ENCODE peak calls at places on chromosome 7, in five cellular contexts. S is thoracic aorta; I is CD8-positive, alpha-beta T cell; L is activated T-helper 1 cell treated with anti-CD3 and anti-CD28 coated beads, Interleukin-2, amount 50 U/mL, for 16 hours; Q is lung. Z is an unnamed sample.
A peak's percentile ranks its signal among the peaks of the same experiment; 100 is the strongest.

GRCh38 chr7:114086906-114087651 is 168.3 kb upstream of the PPP1R3A start:
- DNase-seq in Q (no peak), S (no peak), L (no peak), I (no peak), Z (no peak)

GRCh38 chr7:85018498-85018897 is 168.4 kb downstream of the SEMA3D start:
- DNase-seq in S (no peak), L (no peak), Q (no peak), I (no peak), Z (no peak)

GRCh38 chr7:142811154-142811737 is 40.5 kb downstream of the PRSS2 start:
- DNase-seq in Q (no peak), S (no peak), I (no peak), L (no peak), Z (peak; percentile 59)

GRCh38 chr7:151752816-151753600 is 123.9 kb downstream of the PRKAG2 start:
- DNase-seq in Q (no peak), I (no peak), L (no peak), S (no peak), Z (no peak)

GRCh38 chr7:12062062-12062461 is 149.0 kb upstream of the TMEM106B start:
- DNase-seq in I (no peak), Q (no peak), L (no peak), S (no peak), Z (no peak)

GRCh38 chr7:113768256-113768847 is 150.5 kb downstream of the PPP1R3A start:
- DNase-seq in S (no peak), L (no peak), I (no peak), Q (no peak), Z (no peak)

GRCh38 chr7:99383791-99384370 is 9.4 kb downstream of the ARPC1B start:
- DNase-seq in L (no peak), I (no peak), S (no peak), Q (no peak), Z (no peak)

GRCh38 chr7:13262929-13263530 is 575.6 kb downstream of the ARL4A start:
- DNase-seq in S (no peak), L (no peak), I (no peak), Q (no peak), Z (no peak)

GRCh38 chr7:139114585-139114984 is 5.1 kb upstream of the ZC3HAV1 start:
- DNase-seq in S (no peak), I (no peak), L (no peak), Q (no peak), Z (no peak)

GRCh38 chr7:7182156-7183060 is at the start of gene C1GALT1:
- DNase-seq in L (peak; percentile 95), Q (peak; percentile 96), S (peak; percentile 88), I (peak; percentile 98), Z (peak; percentile 98)

GRCh38 chr7:21361413-21362130 is 66.3 kb upstream of the SP4 start:
- DNase-seq in S (no peak), Q (no peak), I (no peak), L (no peak), Z (no peak)

GRCh38 chr7:157539521-157539920 is 202.7 kb downstream of the DNAJB6 start:
- DNase-seq in L (no peak), S (no peak), Q (no peak), I (no peak), Z (no peak)

GRCh38 chr7:24024689-24025088 is 259.3 kb upstream of the NPY start:
- DNase-seq in L (no peak), I (no peak), S (no peak), Q (no peak), Z (no peak)

GRCh38 chr7:144834516-144835165 is 1.2 kb downstream of the TPK1 start:
- DNase-seq in S (no peak), I (peak; percentile 26), Q (peak; percentile 46), L (no peak), Z (peak; percentile 10)